ENCODE peak calls at places on chromosomes 3 and 15, in ten cellular contexts. V is body of pancreas, L is mammary epithelial cell, R is neural progenitor cell, T is endothelial cell of umbilical vein, D is AG04450, Q is testis, K is A673, H is brain microvascular endothelial cell, I is heart left ventricle. N is an unnamed sample.

GRCh38 chr3:11755276-11755675 is 91.4 kb downstream of the TAMM41 start:
- DNase-seq in V (no peak), L (no peak), R (peak; percentile 48), T (no peak), D (no peak), Q (peak; percentile 48), K (no peak), H (no peak), I (no peak), N (no peak)

GRCh38 chr15:23438816-23439466 is 8.1 kb downstream of the GOLGA6L2 start:
- DNase-seq in V (no peak), L (no peak), R (no peak), T (no peak), D (no peak), Q (no peak), K (no peak), H (no peak), I (no peak), N (no peak)

GRCh38 chr15:82056900-82057825 is 11.3 kb upstream of the MEX3B start:
- DNase-seq in V (no peak), L (no peak), R (peak; percentile 45), T (no peak), D (no peak), Q (no peak), K (no peak), H (no peak), I (no peak), N (no peak)

GRCh38 chr3:170520996-170521395 is 64.9 kb downstream of the SLC7A14 start:
- DNase-seq in V (no peak), L (no peak), R (no peak), T (peak; percentile 77), D (no peak), Q (no peak), K (peak; percentile 9), H (no peak), I (no peak), N (no peak)

GRCh38 chr15:67832031-67832551 is 6.8 kb downstream of the SKOR1 start:
- DNase-seq in V (no peak), L (no peak), R (peak; percentile 72), T (no peak), D (no peak), Q (no peak), K (no peak), H (no peak), I (no peak), N (no peak)

GRCh38 chr3:15284121-15284889 is 48.1 kb downstream of the SH3BP5 start:
- DNase-seq in V (no peak), L (no peak), R (no peak), T (no peak), D (no peak), Q (peak; percentile 81), K (peak; percentile 89), H (no peak), I (no peak), N (no peak)

GRCh38 chr15:58873267-58873666 is 60.2 kb downstream of the SLTM start:
- DNase-seq in V (no peak), L (peak; percentile 71), R (no peak), T (no peak), D (no peak), Q (no peak), K (peak; percentile 7), H (peak; percentile 22), I (no peak), N (no peak)

GRCh38 chr3:186935133-186935532 is 4.8 kb downstream of the ST6GAL1 start:
- DNase-seq in V (no peak), L (no peak), R (no peak), T (no peak), D (no peak), Q (no peak), K (no peak), H (no peak), I (no peak), N (no peak)

GRCh38 chr3:13727890-13728289 is 152.0 kb downstream of the WNT7A start:
- DNase-seq in V (no peak), L (no peak), R (no peak), T (no peak), D (no peak), Q (no peak), K (no peak), H (no peak), I (no peak), N (peak; percentile 15)

GRCh38 chr3:89300976-89301375 is 193.6 kb downstream of the EPHA3 start:
- DNase-seq in V (no peak), L (no peak), R (no peak), T (no peak), D (no peak), Q (no peak), K (peak; percentile 70), H (no peak), I (no peak), N (no peak)

GRCh38 chr3:14425574-14426304 is 23.3 kb downstream of the SLC6A6 start:
- DNase-seq in V (no peak), L (no peak), R (no peak), T (no peak), D (no peak), Q (no peak), K (no peak), H (no peak), I (no peak), N (no peak)

DNA sequence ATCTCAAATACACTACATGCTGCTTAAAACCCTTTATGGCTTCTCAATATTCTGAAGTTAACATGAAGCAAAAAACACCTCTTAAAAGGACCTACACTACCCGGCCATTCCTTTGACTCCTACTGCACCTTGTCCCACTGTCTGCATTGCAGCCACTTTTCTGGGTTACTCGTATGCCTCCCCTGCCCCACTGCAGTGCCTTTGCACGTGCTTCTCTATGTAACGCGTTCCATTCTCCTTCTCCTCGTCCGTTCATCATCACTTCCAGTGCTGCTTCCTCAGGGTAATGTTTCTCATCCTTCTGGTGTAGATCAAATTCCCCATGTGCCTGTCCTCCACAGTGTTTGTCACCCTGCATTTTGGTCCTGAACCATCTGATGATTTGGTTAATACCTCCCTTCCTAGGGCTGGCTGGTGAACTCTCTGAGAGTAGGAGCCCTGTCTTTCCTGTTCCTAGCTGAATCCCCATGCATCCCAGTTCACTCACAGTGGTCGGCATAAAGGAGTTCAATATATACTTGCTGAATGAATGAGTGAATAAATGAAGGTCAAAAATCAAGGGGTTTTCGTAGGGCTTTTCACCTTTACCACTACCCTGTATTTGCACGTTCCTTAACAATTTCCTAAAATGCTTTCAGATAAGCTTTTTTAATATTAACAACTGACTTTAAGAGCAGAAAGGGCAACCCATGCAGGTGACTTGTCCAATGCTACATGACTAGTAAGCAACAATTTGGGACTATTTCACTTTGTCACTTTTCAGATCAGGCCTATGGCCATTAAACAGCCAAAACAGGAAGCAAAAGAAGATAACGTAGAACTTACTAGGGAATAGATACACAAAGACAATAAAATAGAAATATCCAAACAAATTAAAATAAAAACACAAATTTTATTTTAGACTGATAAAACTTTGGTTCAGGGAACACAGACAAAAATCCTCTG is 2.4 kb upstream of the STT3B start:
- DNase-seq in V (no peak), L (no peak), R (no peak), T (no peak), D (no peak), Q (no peak), K (no peak), H (no peak), I (no peak), N (no peak)
- H3K4me3 ChIP-seq in V (no peak overlapping the region), L (peak overlapping the region; percentile 74), R (peak overlapping the region; percentile 95), T (peak overlapping the region; percentile 94), D (no peak overlapping the region), Q (no peak overlapping the region), K (peak overlapping the region; percentile 89), H (no peak overlapping the region), I (peak overlapping the region; percentile 91), N (no peak overlapping the region)

DNA sequence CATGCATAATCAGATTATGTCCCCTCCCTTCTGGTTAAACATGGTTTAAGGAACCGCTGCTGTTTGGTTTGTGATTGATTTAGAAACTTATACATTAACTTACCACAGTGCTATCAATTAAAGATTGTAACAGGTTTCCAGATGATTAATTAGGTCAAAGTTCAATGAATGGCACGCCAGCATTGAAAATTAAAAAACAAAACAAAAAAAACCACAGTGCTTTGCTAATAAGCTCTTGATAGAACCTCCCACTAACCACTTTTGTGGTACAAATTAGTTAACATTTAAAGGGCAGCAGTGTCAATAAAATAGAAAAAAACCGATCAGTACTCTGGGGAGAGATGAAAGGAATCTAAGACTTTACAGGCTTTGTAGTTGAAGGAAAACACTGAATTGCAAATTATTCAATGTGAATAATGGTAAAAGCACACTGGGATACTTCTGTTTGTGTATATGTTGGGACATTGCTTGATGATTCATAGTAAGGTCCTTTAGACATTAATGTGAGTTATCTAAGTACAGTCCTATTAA is 7.6 kb upstream of the C3orf38 start:
- DNase-seq in V (no peak), L (peak; percentile 58), R (no peak), T (no peak), D (no peak), Q (no peak), K (no peak), H (no peak), I (no peak), N (no peak)
- H3K27ac ChIP-seq in V (no peak overlapping the region), L (peak overlapping the region; percentile 87), R (no peak overlapping the region), T (no peak overlapping the region), D (no peak overlapping the region), Q (no peak overlapping the region), K (no peak overlapping the region), H (peak overlapping the region; percentile 13), I (no peak overlapping the region), N (no peak overlapping the region)

GRCh38 chr3:152719264-152719663 is 115.7 kb upstream of the P2RY1 start:
- DNase-seq in V (no peak), L (peak; percentile 66), R (no peak), T (peak; percentile 21), D (no peak), Q (no peak), K (peak; percentile 84), H (no peak), I (no peak), N (no peak)

GRCh38 chr3:152718810-152719209 is 116.1 kb upstream of the P2RY1 start:
- DNase-seq in V (no peak), L (peak; percentile 23), R (no peak), T (no peak), D (no peak), Q (no peak), K (peak; percentile 21), H (no peak), I (no peak), N (no peak)

GRCh38 chr3:152717252-152717651 is 117.7 kb upstream of the P2RY1 start:
- DNase-seq in V (no peak), L (peak; percentile 47), R (no peak), T (no peak), D (no peak), Q (no peak), K (no peak), H (no peak), I (no peak), N (no peak)

GRCh38 chr3:152709659-152710058 is 125.3 kb upstream of the P2RY1 start:
- DNase-seq in V (no peak), L (peak; percentile 2), R (no peak), T (no peak), D (no peak), Q (no peak), K (no peak), H (no peak), I (no peak), N (no peak)

GRCh38 chr3:152713989-152714388 is 120.9 kb upstream of the P2RY1 start:
- DNase-seq in V (no peak), L (no peak), R (no peak), T (no peak), D (no peak), Q (no peak), K (no peak), H (no peak), I (no peak), N (no peak)
- TF ChIP-seq CTCF in V (no peak), L (no peak), R (no peak), T (no peak), D (no peak), Q (no peak), K (peak; percentile 34), H (no peak), I (no peak), N (no peak)

GRCh38 chr3:52188586-52189404 is 9.2 kb upstream of the ALAS1 start:
- DNase-seq in V (no peak), L (no peak), R (no peak), T (no peak), D (no peak), Q (no peak), K (no peak), H (no peak), I (no peak), N (no peak)
- H3K4me3 ChIP-seq in V (no peak overlapping the region), L (no peak overlapping the region), R (no peak overlapping the region), T (no peak overlapping the region), D (no peak overlapping the region), Q (no peak overlapping the region), K (no peak overlapping the region), H (no peak overlapping the region), I (no peak overlapping the region), N (no peak overlapping the region)

N was measured in lung.